ENCODE peak calls at places on chromosomes 13 and 19, in ten cellular contexts. G, R, I, V, P, X, O, M, S and B are unnamed samples.

GRCh38 chr19:38130399-38130798 is 93.6 kb downstream of the DPF1 start:
- DNase-seq in R (no peak), M (no peak), G (no peak), S (no peak), P (no peak), V (no peak), X (no peak), O (no peak), I (no peak), B (no peak)

GRCh38 chr19:5074830-5075394 is 106.0 kb downstream of the KDM4B start:
- DNase-seq in M (no peak), R (no peak), O (no peak), G (no peak), I (no peak), X (no peak), P (no peak), S (no peak), V (no peak), B (no peak)

GRCh38 chr19:42683917-42684513 is 56.3 kb downstream of the PSG3 start:
- DNase-seq in S (no peak), P (peak; percentile 60), R (peak; percentile 36), V (peak; percentile 31), M (no peak), O (peak; percentile 53), I (peak; percentile 54), G (peak; percentile 43), X (no peak), B (no peak)

GRCh38 chr19:9406798-9407352 is 28.5 kb downstream of the ZNF266 start:
- DNase-seq in G (peak; percentile 92), S (peak; percentile 81), X (no peak), M (peak; percentile 43), I (peak; percentile 33), O (no peak), P (peak; percentile 96), V (peak; percentile 84), R (peak; percentile 89), B (peak; percentile 23)

GRCh38 chr19:5914946-5915781 is 1.1 kb downstream of the CAPS start:
- DNase-seq in I (no peak), G (no peak), X (no peak), M (no peak), V (no peak), P (no peak), O (peak; percentile 76), R (no peak), S (no peak), B (no peak)

GRCh38 chr19:10514211-10515145 is 2.8 kb downstream of the S1PR5 start:
- DNase-seq in X (peak; percentile 50), P (no peak), V (no peak), M (peak; percentile 45), G (no peak), S (no peak), R (no peak), O (no peak), I (no peak), B (no peak)

GRCh38 chr19:41697198-41697855 is 9.3 kb upstream of the CEACAM7 start:
- DNase-seq in X (no peak), S (no peak), I (no peak), O (no peak), G (no peak), R (no peak), P (no peak), M (no peak), V (no peak), B (no peak)

GRCh38 chr13:41645313-41645712 is 188.0 kb downstream of the RGCC start:
- DNase-seq in X (no peak), V (peak; percentile 97), P (peak; percentile 26), M (no peak), R (peak; percentile 85), O (peak; percentile 62), S (peak; percentile 44), I (no peak), G (peak; percentile 85), B (no peak)

GRCh38 chr13:111216166-111216960 is 101.3 kb downstream of the ARHGEF7 start:
- DNase-seq in V (no peak), G (peak; percentile 38), X (no peak), M (peak; percentile 52), I (peak; percentile 36), S (peak; percentile 43), O (peak; percentile 18), P (peak; percentile 70), R (no peak), B (no peak)

GRCh38 chr19:18415177-18415867 is 3.9 kb upstream of the SSBP4 start:
- DNase-seq in X (no peak), V (peak; percentile 88), M (no peak), S (peak; percentile 78), P (peak; percentile 83), G (peak; percentile 97), R (peak; percentile 96), I (no peak), O (no peak), B (no peak)

GRCh38 chr19:18433039-18433691 is 4.8 kb downstream of the ISYNA1 start:
- DNase-seq in M (no peak), X (no peak), O (no peak), R (no peak), S (no peak), P (no peak), G (peak; percentile 62), V (no peak), I (no peak), B (no peak)

GRCh38 chr19:39524495-39524894 is 8.2 kb downstream of the EID2B start:
- DNase-seq in P (no peak), I (no peak), G (no peak), V (no peak), R (no peak), X (no peak), S (no peak), M (no peak), O (no peak), B (no peak)

GRCh38 chr19:5949792-5950305 is 28.1 kb downstream of the RANBP3 start:
- DNase-seq in P (no peak), G (no peak), I (no peak), R (no peak), O (no peak), S (no peak), X (no peak), V (no peak), M (peak; percentile 57), B (no peak)

GRCh38 chr19:39502640-39503417 is 4.1 kb downstream of the DLL3 start:
- DNase-seq in V (peak; percentile 73), I (peak; percentile 97), R (peak; percentile 79), S (peak; percentile 67), G (peak; percentile 85), M (peak; percentile 78), O (no peak), P (peak; percentile 66), X (peak; percentile 89), B (no peak)

GRCh38 chr19:28242317-28242927 is 970.5 kb downstream of the UQCRFS1 start:
- DNase-seq in M (no peak), R (peak; percentile 65), S (no peak), G (peak; percentile 60), O (no peak), P (peak; percentile 53), I (peak; percentile 23), X (peak; percentile 58), V (peak; percentile 43), B (no peak)
- TF ChIP-seq CTCF in M (no peak), R (peak; percentile 54), S (peak; percentile 26), G (peak; percentile 70), O (peak; percentile 40), P (peak; percentile 53), I (peak; percentile 30), X (peak; percentile 81), V (peak; percentile 80), B (no peak)

GRCh38 chr19:47848871-47849473 is 10.1 kb upstream of the TPRX2 start:
- DNase-seq in R (peak; percentile 15), S (no peak), P (peak; percentile 35), G (peak; percentile 46), X (peak; percentile 64), I (peak; percentile 47), V (peak; percentile 4), M (peak; percentile 36), O (no peak), B (no peak)
- TF ChIP-seq CTCF in R (peak; percentile 49), S (no peak), P (peak; percentile 49), G (peak; percentile 50), X (peak; percentile 83), I (peak; percentile 97), V (peak; percentile 37), M (peak; percentile 50), O (no peak), B (no peak)

GRCh38 chr13:19957320-19958118 is 1.0 kb upstream of the ZMYM2 start:
- DNase-seq in P (peak; percentile 94), M (peak; percentile 72), X (peak; percentile 75), I (peak; percentile 58), V (peak; percentile 66), G (peak; percentile 92), O (peak; percentile 75), S (peak; percentile 67), R (peak; percentile 86), B (peak; percentile 65)

GRCh38 chr13:19960673-19961015 is 2.1 kb downstream of the ZMYM2 start:
- DNase-seq in G (peak; percentile 7), R (no peak), P (no peak), X (no peak), V (no peak), S (no peak), O (no peak), I (no peak), M (no peak), B (no peak)

GRCh38 chr13:19959831-19960672 is 1.5 kb downstream of the ZMYM2 start:
- DNase-seq in M (peak; percentile 80), O (peak; percentile 95), R (peak; percentile 93), P (peak; percentile 92), V (peak; percentile 89), X (peak; percentile 76), I (peak; percentile 62), G (peak; percentile 93), S (peak; percentile 83), B (peak; percentile 51)

GRCh38 chr13:19958119-19959111 is at the start of gene ZMYM2:
- DNase-seq in V (peak; percentile 98), S (peak; percentile 99), R (peak; percentile 99), M (peak; percentile 98), I (peak; percentile 82), X (peak; percentile 100), G (peak; percentile 99), O (peak; percentile 98), P (peak; percentile 99), B (peak; percentile 97)

DNA sequence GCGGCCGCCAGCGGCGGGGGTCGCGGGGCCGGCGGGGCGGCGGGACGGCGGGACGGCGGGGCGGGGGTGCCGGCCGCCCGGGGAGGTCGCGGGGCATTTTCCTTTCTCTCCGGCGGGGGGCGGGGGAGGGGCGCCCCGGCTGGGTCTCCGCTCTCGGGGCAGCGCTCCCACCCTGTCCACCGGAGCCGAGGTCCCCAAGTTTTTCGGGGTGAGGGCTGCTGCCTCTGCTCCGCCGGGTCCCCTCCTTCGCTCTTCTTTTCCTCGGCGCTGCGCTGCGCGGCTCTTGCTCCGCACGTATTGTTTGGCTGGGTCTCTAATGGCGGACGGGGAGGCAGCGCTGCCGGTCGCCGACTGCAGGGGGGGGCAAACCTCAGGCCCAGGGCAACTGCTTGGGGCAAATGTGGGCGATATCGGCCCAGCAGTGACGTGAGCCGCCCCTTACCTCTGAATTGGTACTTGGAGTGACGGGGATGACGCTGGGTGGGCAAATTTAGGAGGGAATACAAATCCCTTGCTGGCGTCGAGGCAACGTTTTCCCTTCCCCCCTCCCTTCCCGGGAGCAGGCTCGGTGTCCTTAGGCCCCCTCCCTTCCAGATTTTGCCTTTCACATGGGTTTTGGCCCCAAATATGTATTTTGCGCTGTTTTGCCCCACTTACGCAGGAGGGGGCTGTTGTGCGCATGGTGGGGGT is 759 bp downstream of the ZMYM2 start:
- DNase-seq in G (peak; percentile 61), V (peak; percentile 52), X (peak; percentile 59), P (peak; percentile 62), O (peak; percentile 27), I (peak; percentile 19), S (peak; percentile 62), R (peak; percentile 59), M (peak; percentile 73), B (peak; percentile 31)
- TF ChIP-seq CTCF in G (no peak), V (peak; percentile 14), X (no peak), P (no peak), O (no peak), I (no peak), S (no peak), R (peak; percentile 41), M (no peak), B (no peak)

GRCh38 chr19:13959962-13960862 is 7.9 kb downstream of the DCAF15 start:
- DNase-seq in V (no peak), P (no peak), X (peak; percentile 55), G (no peak), O (no peak), I (peak; percentile 49), R (no peak), S (no peak), M (peak; percentile 50), B (no peak)
- TF ChIP-seq CTCF in V (peak; percentile 30), P (peak; percentile 9), X (no peak), G (peak; percentile 28), O (peak; percentile 43), I (no peak), R (peak; percentile 23), S (peak; percentile 17), M (peak; percentile 27), B (no peak)